ENCODE peak calls at places on chromosomes 11 and 22, in four cellular contexts. Z, H, P and J are unnamed samples.

GRCh38 chr11:27266125-27266524 is 96.9 kb downstream of the CCDC34 start:
- DNase-seq in P (no peak), Z (no peak), H (no peak), J (no peak)

GRCh38 chr22:44274918-44275665 is 37.7 kb downstream of the SHISAL1 start:
- DNase-seq in P (no peak), H (no peak), Z (no peak), J (no peak)

GRCh38 chr11:11089805-11090204 is 232.0 kb upstream of the ZBED5 start:
- DNase-seq in P (no peak), Z (no peak), H (no peak), J (no peak)

GRCh38 chr11:110894224-110894623 is 182.0 kb upstream of the ARHGAP20 start:
- DNase-seq in H (no peak), P (no peak), Z (no peak), J (no peak)

GRCh38 chr11:125072210-125072960 is 9.3 kb downstream of the SLC37A2 start:
- DNase-seq in Z (no peak), H (peak; percentile 45), P (no peak), J (no peak)

GRCh38 chr11:114319716-114320328 is 23.6 kb downstream of the NNMT start:
- DNase-seq in H (no peak), P (no peak), Z (no peak), J (no peak)

GRCh38 chr11:32434387-32435151 is 770 bp downstream of the WT1 start:
- DNase-seq in Z (no peak), P (peak; percentile 85), H (peak; percentile 5), J (no peak)

GRCh38 chr11:96464695-96465307 is 75.0 kb downstream of the JRKL start:
- DNase-seq in P (peak; percentile 76), H (peak; percentile 68), Z (no peak), J (peak; percentile 78)

GRCh38 chr11:44464741-44465140 is 100.7 kb upstream of the CD82 start:
- DNase-seq in P (no peak), Z (no peak), H (peak; percentile 18), J (no peak)

GRCh38 chr11:68776442-68777235 is 25.3 kb upstream of the TESMIN start:
- DNase-seq in Z (no peak), H (no peak), P (no peak), J (no peak)

GRCh38 chr11:111298466-111299110 is at the start of gene POU2AF3:
- DNase-seq in P (no peak), H (no peak), Z (no peak), J (no peak)

GRCh38 chr11:40421187-40421586 is 1038.3 kb downstream of the LRRC4C start:
- DNase-seq in Z (no peak), P (no peak), H (no peak), J (no peak)

GRCh38 chr11:68808787-68809186 is 32.9 kb downstream of the CPT1A start:
- DNase-seq in P (no peak), H (no peak), Z (no peak), J (no peak)

GRCh38 chr22:42814215-42814614 is 42.9 kb downstream of the ARFGAP3 start:
- DNase-seq in P (no peak), Z (no peak), H (peak; percentile 42), J (no peak)

GRCh38 chr22:45925811-45926351 is 51.1 kb downstream of the WNT7B start:
- DNase-seq in P (no peak), H (no peak), Z (no peak), J (no peak)

GRCh38 chr22:48369789-48370507 is 1457.7 kb downstream of the BRD1 start:
- DNase-seq in H (peak; percentile 85), P (no peak), Z (peak; percentile 82), J (no peak)

GRCh38 chr11:104772806-104773241 is 125.4 kb downstream of the CASP12 start:
- DNase-seq in Z (no peak), H (no peak), P (no peak), J (peak; percentile 96)

GRCh38 chr11:65651589-65652510 is 10.9 kb downstream of the RELA start:
- DNase-seq in P (peak; percentile 62), H (no peak), Z (no peak), J (peak; percentile 38)

GRCh38 chr11:125081098-125081798 is 18.1 kb downstream of the SLC37A2 start:
- DNase-seq in Z (no peak), H (no peak), P (no peak), J (no peak)

GRCh38 chr11:126307706-126308105 is 3.8 kb downstream of the DCPS start:
- DNase-seq in Z (no peak), P (peak; percentile 36), H (peak; percentile 35), J (peak; percentile 58)

GRCh38 chr22:38824587-38824986 is 19.2 kb downstream of the NPTXR start:
- DNase-seq in H (peak; percentile 73), Z (peak; percentile 61), P (peak; percentile 67), J (peak; percentile 75)

GRCh38 chr11:72228229-72228843 is 3.8 kb downstream of the INPPL1 start:
- DNase-seq in P (no peak), H (no peak), Z (no peak), J (no peak)

DNA sequence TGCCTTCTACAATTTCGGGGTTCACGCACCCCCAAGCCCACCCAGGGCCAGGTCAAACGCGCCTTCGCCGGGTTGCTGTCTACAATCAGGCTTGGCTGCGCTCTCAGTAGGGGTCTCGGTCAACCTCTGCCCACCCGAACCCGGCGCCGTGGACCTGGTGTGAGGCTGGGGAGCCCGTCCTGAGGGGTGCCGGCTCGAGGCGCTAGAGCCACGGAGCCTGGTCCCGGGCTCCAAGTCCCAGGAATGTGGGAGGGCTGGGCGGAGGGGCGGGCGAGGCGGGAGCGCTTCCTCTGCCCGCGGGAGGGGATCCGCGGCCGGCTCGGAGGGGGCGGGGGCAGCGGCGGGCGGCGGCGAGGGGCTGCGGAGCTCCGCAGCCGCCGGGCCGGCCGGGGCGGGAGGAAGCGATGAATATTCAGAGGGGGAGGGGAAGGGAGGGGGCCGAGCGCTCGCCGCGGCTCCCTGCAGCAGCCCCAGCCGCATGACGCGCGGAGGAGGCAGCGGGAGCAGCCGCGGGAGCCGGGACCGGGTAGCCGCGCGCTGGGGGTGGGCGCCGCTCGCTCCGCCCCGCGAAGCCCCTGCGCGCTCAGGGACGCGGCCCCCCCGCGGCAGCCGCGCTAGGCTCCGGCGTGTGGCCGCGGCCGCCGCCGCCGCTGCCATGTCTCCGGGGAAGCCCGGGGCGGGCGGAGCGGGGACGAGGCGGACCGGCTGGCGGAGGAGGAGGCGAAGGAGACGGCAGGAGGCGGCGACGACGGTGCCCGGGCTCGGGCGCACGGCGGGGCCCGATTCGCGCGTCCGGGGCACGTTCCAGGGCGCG is at the start of gene PTPRJ:
- DNase-seq in P (peak; percentile 84), H (no peak), Z (no peak), J (peak; percentile 48)
- H2AFZ ChIP-seq in P (peak within 1 kb of the TSS; percentile 80), H (no peak within 1 kb of the TSS), Z (peak within 1 kb of the TSS; percentile 13), J (peak within 1 kb of the TSS; percentile 96)

GRCh38 chr11:67616431-67617242 is 9.9 kb downstream of the NDUFV1 start:
- DNase-seq in P (no peak), Z (no peak), H (no peak), J (no peak)
- H3K4me2 ChIP-seq in P (no peak overlapping the region), Z (peak overlapping the region; percentile 47), H (peak overlapping the region; percentile 54), J (no peak overlapping the region)

GRCh38 chr22:17155941-17156340 is 3.1 kb downstream of the HDHD5 start:
- DNase-seq in P (peak; percentile 39), H (no peak), Z (no peak), J (no peak)

GRCh38 chr22:17149073-17149815 is 9.8 kb downstream of the HDHD5 start:
- DNase-seq in Z (no peak), P (no peak), H (no peak), J (no peak)

GRCh38 chr22:17152971-17153370 is 6.1 kb downstream of the HDHD5 start:
- DNase-seq in H (no peak), Z (no peak), P (no peak), J (no peak)

GRCh38 chr22:17154971-17155370 is 4.1 kb downstream of the HDHD5 start:
- DNase-seq in P (no peak), H (no peak), Z (no peak), J (no peak)

DNA sequence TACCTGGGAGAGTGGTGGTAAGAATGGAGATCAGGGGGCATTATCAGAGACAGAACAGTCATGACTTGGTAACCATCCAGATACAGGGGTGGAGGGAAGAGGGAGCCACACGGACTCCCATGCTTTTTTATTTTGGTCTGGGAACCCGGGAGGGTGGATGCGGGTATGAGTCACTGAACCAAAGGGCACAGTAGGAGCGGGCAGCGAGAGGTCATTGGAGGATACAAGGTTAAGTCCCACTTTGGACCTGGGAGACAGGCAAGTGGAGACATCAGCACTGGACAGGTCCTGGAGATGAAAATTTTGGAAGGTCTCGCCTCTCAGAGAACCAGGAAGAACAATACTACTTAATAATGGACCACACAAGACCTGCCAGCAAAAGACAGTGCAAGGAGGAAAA is 6.7 kb downstream of the HDHD5 start:
- DNase-seq in H (no peak), P (no peak), Z (no peak), J (no peak)
- TF ChIP-seq MAFK in H (no peak), P (no peak), Z (no peak), J (no peak)

DNA sequence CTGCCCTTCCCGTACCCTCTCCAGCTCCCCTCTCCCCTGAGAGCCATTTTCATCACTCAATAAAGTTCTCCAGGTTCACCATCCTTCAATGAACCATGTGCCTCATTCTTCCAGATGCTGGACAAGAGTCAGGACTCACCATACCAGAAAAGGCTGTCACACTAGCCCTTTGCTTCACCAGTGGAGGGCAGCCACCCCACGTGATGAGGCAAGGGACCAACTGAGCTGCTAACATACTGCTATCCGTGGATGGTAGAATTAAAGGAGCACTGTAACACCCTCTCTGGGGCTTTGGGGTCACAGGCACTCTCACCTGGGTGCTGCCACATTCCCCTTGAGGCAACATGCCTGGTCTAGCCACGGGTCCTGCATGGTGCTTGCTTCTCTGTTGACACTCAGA is 13.1 kb upstream of the OR5I1 start:
- DNase-seq in H (no peak), P (no peak), Z (no peak), J (no peak)
- H2AFZ ChIP-seq in H (no peak overlapping the region), P (no peak overlapping the region), Z (peak overlapping the region; percentile 77), J (no peak overlapping the region)

GRCh38 chr11:46560300-46561025 is 33.4 kb downstream of the AMBRA1 start:
- DNase-seq in P (no peak), H (no peak), Z (no peak), J (peak; percentile 41)
- H3K4me2 ChIP-seq in P (peak overlapping the region; percentile 69), H (peak overlapping the region; percentile 50), Z (no peak overlapping the region), J (peak overlapping the region; percentile 97)

GRCh38 chr11:116707250-116707649 is 65.5 kb downstream of the BUD13 start:
- DNase-seq in H (no peak), P (no peak), Z (no peak), J (no peak)
- TF ChIP-seq MAFK in H (no peak), P (no peak), Z (no peak), J (no peak)